ENCODE peak calls at places on chromosomes 6 and 20, in six cellular contexts. O, A, B, P, I and H are unnamed samples.

GRCh38 chr6:96478695-96479094 is 42.9 kb upstream of the UFL1 start:
- DNase-seq in O (no peak), B (no peak), P (no peak), I (no peak), A (no peak), H (no peak)

GRCh38 chr6:139156102-139156501 is 21.2 kb downstream of the HECA start:
- DNase-seq in I (no peak), B (no peak), A (no peak), O (no peak), P (no peak), H (no peak)

GRCh38 chr6:134295953-134296553 is 21.9 kb downstream of the SGK1 start:
- DNase-seq in O (peak), A (no peak), P (peak), B (no peak), I (no peak), H (no peak)

GRCh38 chr20:38840053-38840893 is 34.8 kb downstream of the PPP1R16B start:
- DNase-seq in A (no peak), B (no peak), O (no peak), P (no peak), I (no peak), H (no peak)

GRCh38 chr6:35728663-35729348 is 8.0 kb upstream of the ARMC12 start:
- DNase-seq in O (peak), A (no peak), I (peak), P (peak), B (no peak), H (no peak)

GRCh38 chr6:11198663-11199603 is 33.5 kb downstream of the NEDD9 start:
- DNase-seq in B (no peak), O (no peak), I (no peak), P (no peak), A (no peak), H (no peak)

GRCh38 chr6:37354526-37355384 is 972 bp downstream of the RNF8 start:
- DNase-seq in P (peak), I (peak), B (peak), O (peak), A (no peak), H (peak)

GRCh38 chr20:57047281-57048026 is 219.0 kb downstream of the BMP7 start:
- DNase-seq in P (no peak), I (no peak), A (no peak), B (peak), O (no peak), H (no peak)

GRCh38 chr6:166488081-166488685 is 98.3 kb downstream of the RAMACL start:
- DNase-seq in I (no peak), O (peak), A (peak), P (peak), B (no peak), H (peak)

GRCh38 chr6:24951831-24952299 is 16.1 kb upstream of the RIPOR2 start:
- DNase-seq in B (no peak), O (no peak), A (no peak), P (peak), I (no peak), H (no peak)

GRCh38 chr6:25537349-25538018 is 114.5 kb upstream of the SCGN start:
- DNase-seq in A (no peak), B (no peak), P (no peak), O (no peak), I (no peak), H (no peak)

GRCh38 chr6:123323419-123324329 is 313.1 kb downstream of the TRDN start:
- DNase-seq in B (no peak), A (no peak), P (no peak), O (no peak), I (no peak), H (no peak)

GRCh38 chr6:13303668-13304017 is 24.7 kb downstream of the TBC1D7 start:
- DNase-seq in B (no peak), I (peak), O (peak), A (no peak), P (peak), H (peak)

GRCh38 chr6:14255916-14256315 is 138.3 kb downstream of the CD83 start:
- DNase-seq in I (no peak), O (no peak), B (no peak), A (no peak), P (no peak), H (no peak)

GRCh38 chr20:25659999-25660398 is 36.2 kb upstream of the NANP start:
- DNase-seq in B (no peak), P (no peak), A (no peak), I (no peak), O (no peak), H (no peak)

GRCh38 chr6:3390698-3391097 is 66.2 kb downstream of the SLC22A23 start:
- DNase-seq in P (peak), B (no peak), A (no peak), I (no peak), O (peak), H (no peak)

GRCh38 chr6:26234421-26235239 is 130.4 kb upstream of the BTN3A2 start:
- DNase-seq in P (peak), O (peak), B (peak), A (peak), I (no peak), H (no peak)

GRCh38 chr6:110864816-110865215 is 9.8 kb upstream of the AMD1 start:
- DNase-seq in P (no peak), I (no peak), O (no peak), B (no peak), A (no peak), H (no peak)

GRCh38 chr6:44059359-44060342 is 67.6 kb downstream of the MRPL14 start:
- DNase-seq in B (no peak), I (no peak), P (no peak), A (no peak), O (no peak), H (no peak)

GRCh38 chr20:35341366-35342028 is 49.3 kb upstream of the FAM83C start:
- DNase-seq in A (no peak), B (no peak), O (no peak), P (no peak), I (no peak), H (no peak)

GRCh38 chr6:111852704-111853103 is 20.5 kb downstream of the FYN start:
- DNase-seq in B (no peak), I (no peak), O (no peak), A (no peak), P (no peak), H (no peak)

GRCh38 chr20:47351643-47352331 is 4.7 kb downstream of the ZMYND8 start:
- DNase-seq in O (no peak), B (no peak), P (no peak), I (no peak), A (no peak), H (no peak)

GRCh38 chr6:32151131-32151884 is 431 bp downstream of the PRRT1 start:
- DNase-seq in B (no peak), P (no peak), A (no peak), I (no peak), O (no peak), H (no peak)

GRCh38 chr20:36219671-36220220 is 16.5 kb upstream of the AAR2 start:
- DNase-seq in O (no peak), A (no peak), P (no peak), I (no peak), B (no peak), H (no peak)

GRCh38 chr20:32535316-32535952 is 49.7 kb downstream of the NOL4L start:
- DNase-seq in I (no peak), O (no peak), A (no peak), P (no peak), B (no peak), H (no peak)

GRCh38 chr20:4099905-4100675 is 84.7 kb upstream of the RNF24 start:
- DNase-seq in I (no peak), B (no peak), A (no peak), P (no peak), O (no peak), H (no peak)

GRCh38 chr6:36195471-36196048 is 984 bp upstream of the BRPF3 start:
- DNase-seq in A (no peak), I (no peak), B (no peak), P (no peak), O (no peak), H (no peak)

GRCh38 chr20:46900068-46900467 is 5.4 kb downstream of the EYA2 start:
- DNase-seq in P (no peak), I (no peak), B (no peak), A (no peak), O (no peak), H (no peak)

GRCh38 chr6:95967594-95967993 is 48.2 kb upstream of the FUT9 start:
- DNase-seq in P (no peak), O (no peak), I (no peak), A (no peak), B (no peak), H (no peak)

GRCh38 chr6:3848925-3849605 is at the start of gene FAM50B:
- DNase-seq in I (peak), O (peak), P (peak), B (peak), A (peak), H (peak)

GRCh38 chr6:2073476-2073875 is 171.9 kb downstream of the GMDS start:
- DNase-seq in O (no peak), I (no peak), P (no peak), A (no peak), B (no peak), H (no peak)